ENCODE peak calls at places on chromosome X, in six cellular contexts. F is activated CD8-positive, alpha-beta memory T cell treated with anti-CD3 and anti-CD28 coated beads for 4 hours; B is astrocyte of the spinal cord; R is stimulated activated CD4-positive, alpha-beta T cell treated with anti-CD3 and anti-CD28 coated beads, Interleukin-1b, Interleukin-23, amount 100 ng/mL, for 48 hours; C is ureter; L is AG08395. Z is an unnamed sample.
A peak's percentile ranks its signal among the peaks of the same experiment; 100 is the strongest.

GRCh38 chrX:53681661-53682060 is 4.9 kb downstream of the HUWE1 start:
- DNase-seq in F (no peak), R (peak; percentile 26), L (no peak), C (no peak), B (peak; percentile 12), Z (no peak)

GRCh38 chrX:644304-645023 is 13.9 kb downstream of the SHOX start:
- DNase-seq in F (no peak), R (no peak), B (no peak), L (no peak), C (peak; percentile 14), Z (no peak)

GRCh38 chrX:108511721-108512120 is 72.1 kb downstream of the COL4A5 start:
- DNase-seq in B (peak; percentile 43), F (no peak), L (no peak), C (no peak), R (no peak), Z (no peak)

GRCh38 chrX:28639502-28639901 is 52.3 kb downstream of the IL1RAPL1 start:
- DNase-seq in F (no peak), B (peak; percentile 56), C (no peak), L (no peak), R (no peak), Z (no peak)

GRCh38 chrX:110002300-110003166 is at the start of gene TMEM164:
- DNase-seq in C (peak; percentile 86), F (peak; percentile 61), B (peak; percentile 79), R (peak; percentile 82), L (peak; percentile 78), Z (peak; percentile 78)

GRCh38 chrX:136369377-136369776 is 68.6 kb downstream of the ADGRG4 start:
- DNase-seq in C (no peak), R (no peak), L (no peak), B (no peak), F (no peak), Z (no peak)

GRCh38 chrX:137194164-137194563 is 160.4 kb upstream of the GPR101 start:
- DNase-seq in L (no peak), C (no peak), B (peak; percentile 27), R (peak; percentile 6), F (no peak), Z (peak; percentile 6)

GRCh38 chrX:153981231-153981630 is 8.7 kb downstream of the TMEM187 start:
- DNase-seq in F (no peak), C (no peak), L (no peak), B (no peak), R (no peak), Z (no peak)

GRCh38 chrX:65862638-65863037 is 177.2 kb downstream of the VSIG4 start:
- DNase-seq in L (no peak), F (no peak), C (no peak), B (no peak), R (no peak), Z (no peak)

GRCh38 chrX:25034889-25035288 is 19.1 kb upstream of the ARX start:
- DNase-seq in F (no peak), L (no peak), C (no peak), B (no peak), R (no peak), Z (no peak)

GRCh38 chrX:133418588-133418987 is 3.3 kb upstream of the GPC4 start:
- DNase-seq in F (no peak), R (no peak), L (no peak), C (no peak), B (no peak), Z (no peak)

GRCh38 chrX:131752493-131753198 is 208.8 kb downstream of the OR13H1 start:
- DNase-seq in C (peak; percentile 89), B (peak; percentile 88), R (no peak), F (peak; percentile 45), L (peak; percentile 22), Z (no peak)

GRCh38 chrX:97909245-97909644 is 1025.5 kb downstream of the RPA4 start:
- DNase-seq in C (no peak), R (no peak), B (no peak), L (no peak), F (no peak), Z (no peak)

GRCh38 chrX:20347486-20347885 is 80.8 kb upstream of the RPS6KA3 start:
- DNase-seq in B (no peak), R (no peak), L (no peak), C (no peak), F (no peak), Z (no peak)

GRCh38 chrX:140123446-140123845 is 158.1 kb upstream of the CXorf66 start:
- DNase-seq in B (peak; percentile 5), R (no peak), C (no peak), F (no peak), L (no peak), Z (no peak)

GRCh38 chrX:147899715-147900114 is 12.0 kb upstream of the FMR1 start:
- DNase-seq in C (no peak), B (no peak), F (no peak), R (no peak), L (no peak), Z (no peak)

GRCh38 chrX:115147220-115147619 is 42.0 kb upstream of the RBMXL3 start:
- DNase-seq in L (peak; percentile 28), C (no peak), R (no peak), B (peak; percentile 29), F (no peak), Z (no peak)

GRCh38 chrX:9897761-9898161 is 69.4 kb upstream of the CLDN34 start:
- DNase-seq in B (peak; percentile 96), R (no peak), C (no peak), F (no peak), L (peak; percentile 73), Z (no peak)

GRCh38 chrX:53323196-53323595 is 41.8 kb upstream of the IQSEC2 start:
- DNase-seq in R (no peak), F (no peak), B (no peak), C (no peak), L (no peak), Z (no peak)

GRCh38 chrX:85109235-85109634 is 105.6 kb downstream of the APOOL start:
- DNase-seq in B (no peak), R (no peak), C (no peak), L (no peak), F (no peak), Z (no peak)

Z was measured in gastrocnemius medialis.